ENCODE peak calls at places on chromosome 11, in four cellular contexts. One of them, this sample, is unnamed.

GRCh38 chr11:17770917-17771316 is 36.3 kb downstream of the KCNC1 start:
- DNase-seq in ovary: no peak
- DNase-seq in GM03348: no peak
- DNase-seq in RPMI7951: no peak
- DNase-seq in this sample: no peak

GRCh38 chr11:75771646-75772410 is 3.2 kb downstream of the DGAT2 start:
- DNase-seq in ovary: no peak
- DNase-seq in GM03348: peak
- DNase-seq in RPMI7951: peak
- DNase-seq in this sample: no peak

GRCh38 chr11:34809191-34810106 is 106.7 kb downstream of the APIP start:
- DNase-seq in ovary: no peak
- DNase-seq in GM03348: no peak
- DNase-seq in RPMI7951: peak
- DNase-seq in this sample: no peak

GRCh38 chr11:6745465-6746015 is 26.2 kb downstream of the OR2AG2 start:
- DNase-seq in ovary: no peak
- DNase-seq in GM03348: no peak
- DNase-seq in RPMI7951: no peak
- DNase-seq in this sample: peak

GRCh38 chr11:57903441-57904123 is 120.1 kb upstream of the OR9Q1 start:
- DNase-seq in ovary: no peak
- DNase-seq in GM03348: no peak
- DNase-seq in RPMI7951: peak
- DNase-seq in this sample: no peak

GRCh38 chr11:129444274-129444673 is 68.6 kb downstream of the BARX2 start:
- DNase-seq in ovary: no peak
- DNase-seq in GM03348: no peak
- DNase-seq in RPMI7951: no peak
- DNase-seq in this sample: no peak

GRCh38 chr11:108994887-108995286 is 330.0 kb downstream of the DDX10 start:
- DNase-seq in ovary: no peak
- DNase-seq in GM03348: no peak
- DNase-seq in RPMI7951: no peak
- DNase-seq in this sample: no peak

GRCh38 chr11:2791521-2792375 is 92.0 kb upstream of the KCNQ1OT1 start:
- DNase-seq in ovary: peak
- DNase-seq in GM03348: no peak
- DNase-seq in RPMI7951: no peak
- DNase-seq in this sample: no peak

GRCh38 chr11:96366024-96366423 is 23.0 kb upstream of the MAML2 start:
- DNase-seq in ovary: no peak
- DNase-seq in GM03348: no peak
- DNase-seq in RPMI7951: no peak
- DNase-seq in this sample: no peak

GRCh38 chr11:76659672-76660532 is 10.6 kb downstream of the LRRC32 start:
- DNase-seq in ovary: peak
- DNase-seq in GM03348: no peak
- DNase-seq in RPMI7951: no peak
- DNase-seq in this sample: no peak

GRCh38 chr11:65558002-65558784 is at the start of gene LTBP3:
- DNase-seq in ovary: peak
- DNase-seq in GM03348: peak
- DNase-seq in RPMI7951: peak
- DNase-seq in this sample: peak

GRCh38 chr11:68461284-68461861 is 821 bp downstream of the PPP6R3 start:
- DNase-seq in ovary: no peak
- DNase-seq in GM03348: peak
- DNase-seq in RPMI7951: peak
- DNase-seq in this sample: peak

GRCh38 chr11:23359297-23359696 is 499.0 kb upstream of the CCDC179 start:
- DNase-seq in ovary: no peak
- DNase-seq in GM03348: peak
- DNase-seq in RPMI7951: peak
- DNase-seq in this sample: no peak

GRCh38 chr11:65489706-65490310 is 9.0 kb upstream of the MALAT1 start:
- DNase-seq in ovary: no peak
- DNase-seq in GM03348: no peak
- DNase-seq in RPMI7951: peak
- DNase-seq in this sample: no peak

GRCh38 chr11:33828604-33829429 is 54.5 kb upstream of the FBXO3 start:
- DNase-seq in ovary: no peak
- DNase-seq in GM03348: peak
- DNase-seq in RPMI7951: no peak
- DNase-seq in this sample: no peak

GRCh38 chr11:124240621-124241397 is at the start of gene OR8G1:
- DNase-seq in ovary: no peak
- DNase-seq in GM03348: no peak
- DNase-seq in RPMI7951: no peak
- DNase-seq in this sample: no peak